ENCODE peak calls at places on chromosome 20, in ten cellular contexts. One of them, this sample, is unnamed.

GRCh38 chr20:16514145-16514544 is 59.1 kb downstream of the KIF16B start:
- DNase-seq in GM23338: no peak
- DNase-seq in NCI-H1436: no peak
- DNase-seq in cerebellum: no peak
- DNase-seq in NCI-H1417: no peak
- DNase-seq in HFFc6: no peak
- DNase-seq in cardiac fibroblast: no peak
- DNase-seq in ACHN: no peak
- DNase-seq in HFF-Myc: no peak
- DNase-seq in GM12865: no peak
- DNase-seq in this sample: no peak

GRCh38 chr20:15196580-15197255 is 859.3 kb upstream of the FLRT3 start:
- DNase-seq in GM23338: no peak
- DNase-seq in NCI-H1436: no peak
- DNase-seq in cerebellum: no peak
- DNase-seq in NCI-H1417: peak; percentile 33
- DNase-seq in HFFc6: no peak
- DNase-seq in cardiac fibroblast: no peak
- DNase-seq in ACHN: no peak
- DNase-seq in HFF-Myc: no peak
- DNase-seq in GM12865: peak; percentile 8
- DNase-seq in this sample: no peak

GRCh38 chr20:38875170-38875993 is 50.8 kb upstream of the FAM83D start:
- DNase-seq in GM23338: no peak
- DNase-seq in NCI-H1436: no peak
- DNase-seq in cerebellum: no peak
- DNase-seq in NCI-H1417: no peak
- DNase-seq in HFFc6: no peak
- DNase-seq in cardiac fibroblast: no peak
- DNase-seq in ACHN: no peak
- DNase-seq in HFF-Myc: no peak
- DNase-seq in GM12865: peak; percentile 98
- DNase-seq in this sample: peak; percentile 66

GRCh38 chr20:64112691-64113443 is 5.5 kb upstream of the NPBWR2 start:
- DNase-seq in GM23338: peak; percentile 1
- DNase-seq in NCI-H1436: no peak
- DNase-seq in cerebellum: peak; percentile 48
- DNase-seq in NCI-H1417: no peak
- DNase-seq in HFFc6: no peak
- DNase-seq in cardiac fibroblast: no peak
- DNase-seq in ACHN: no peak
- DNase-seq in HFF-Myc: no peak
- DNase-seq in GM12865: no peak
- DNase-seq in this sample: no peak

GRCh38 chr20:46139908-46140482 is 21.9 kb downstream of the CD40 start:
- DNase-seq in GM23338: peak; percentile 45
- DNase-seq in NCI-H1436: peak; percentile 68
- DNase-seq in cerebellum: no peak
- DNase-seq in NCI-H1417: peak; percentile 90
- DNase-seq in HFFc6: no peak
- DNase-seq in cardiac fibroblast: no peak
- DNase-seq in ACHN: no peak
- DNase-seq in HFF-Myc: no peak
- DNase-seq in GM12865: no peak
- DNase-seq in this sample: no peak

GRCh38 chr20:19291024-19291817 is 78.8 kb downstream of the SLC24A3 start:
- DNase-seq in GM23338: no peak
- DNase-seq in NCI-H1436: no peak
- DNase-seq in cerebellum: no peak
- DNase-seq in NCI-H1417: no peak
- DNase-seq in HFFc6: no peak
- DNase-seq in cardiac fibroblast: no peak
- DNase-seq in ACHN: no peak
- DNase-seq in HFF-Myc: no peak
- DNase-seq in GM12865: no peak
- DNase-seq in this sample: no peak

GRCh38 chr20:9617940-9618339 is 103.5 kb downstream of the LAMP5 start:
- DNase-seq in GM23338: peak; percentile 70
- DNase-seq in NCI-H1436: peak; percentile 27
- DNase-seq in cerebellum: peak; percentile 85
- DNase-seq in NCI-H1417: peak; percentile 8
- DNase-seq in HFFc6: peak; percentile 5
- DNase-seq in cardiac fibroblast: peak; percentile 64
- DNase-seq in ACHN: peak; percentile 43
- DNase-seq in HFF-Myc: no peak
- DNase-seq in GM12865: peak; percentile 35
- DNase-seq in this sample: no peak

GRCh38 chr20:18637296-18637695 is 49.4 kb downstream of the DTD1 start:
- DNase-seq in GM23338: no peak
- DNase-seq in NCI-H1436: no peak
- DNase-seq in cerebellum: no peak
- DNase-seq in NCI-H1417: no peak
- DNase-seq in HFFc6: no peak
- DNase-seq in cardiac fibroblast: no peak
- DNase-seq in ACHN: no peak
- DNase-seq in HFF-Myc: no peak
- DNase-seq in GM12865: no peak
- DNase-seq in this sample: no peak

GRCh38 chr20:61936701-61937131 is 129.0 kb downstream of the TAF4 start:
- DNase-seq in GM23338: no peak
- DNase-seq in NCI-H1436: no peak
- DNase-seq in cerebellum: no peak
- DNase-seq in NCI-H1417: no peak
- DNase-seq in HFFc6: no peak
- DNase-seq in cardiac fibroblast: no peak
- DNase-seq in ACHN: no peak
- DNase-seq in HFF-Myc: no peak
- DNase-seq in GM12865: no peak
- DNase-seq in this sample: no peak

GRCh38 chr20:4071177-4071723 is 55.9 kb upstream of the RNF24 start:
- DNase-seq in GM23338: no peak
- DNase-seq in NCI-H1436: no peak
- DNase-seq in cerebellum: no peak
- DNase-seq in NCI-H1417: no peak
- DNase-seq in HFFc6: no peak
- DNase-seq in cardiac fibroblast: no peak
- DNase-seq in ACHN: no peak
- DNase-seq in HFF-Myc: no peak
- DNase-seq in GM12865: no peak
- DNase-seq in this sample: no peak

GRCh38 chr20:24050119-24050518 is 61.5 kb upstream of the GGTLC1 start:
- DNase-seq in GM23338: no peak
- DNase-seq in NCI-H1436: no peak
- DNase-seq in cerebellum: no peak
- DNase-seq in NCI-H1417: no peak
- DNase-seq in HFFc6: no peak
- DNase-seq in cardiac fibroblast: no peak
- DNase-seq in ACHN: no peak
- DNase-seq in HFF-Myc: no peak
- DNase-seq in GM12865: no peak
- DNase-seq in this sample: no peak

GRCh38 chr20:2705931-2706645 is 13.5 kb downstream of the EBF4 start:
- DNase-seq in GM23338: peak; percentile 74
- DNase-seq in NCI-H1436: no peak
- DNase-seq in cerebellum: no peak
- DNase-seq in NCI-H1417: no peak
- DNase-seq in HFFc6: no peak
- DNase-seq in cardiac fibroblast: no peak
- DNase-seq in ACHN: no peak
- DNase-seq in HFF-Myc: no peak
- DNase-seq in GM12865: no peak
- DNase-seq in this sample: no peak

GRCh38 chr20:20358801-20359200 is 9.1 kb upstream of the INSM1 start:
- DNase-seq in GM23338: no peak
- DNase-seq in NCI-H1436: no peak
- DNase-seq in cerebellum: no peak
- DNase-seq in NCI-H1417: peak; percentile 61
- DNase-seq in HFFc6: no peak
- DNase-seq in cardiac fibroblast: no peak
- DNase-seq in ACHN: no peak
- DNase-seq in HFF-Myc: no peak
- DNase-seq in GM12865: no peak
- DNase-seq in this sample: no peak

GRCh38 chr20:54856202-54856601 is 380.8 kb downstream of the DOK5 start:
- DNase-seq in GM23338: no peak
- DNase-seq in NCI-H1436: no peak
- DNase-seq in cerebellum: no peak
- DNase-seq in NCI-H1417: no peak
- DNase-seq in HFFc6: no peak
- DNase-seq in cardiac fibroblast: no peak
- DNase-seq in ACHN: no peak
- DNase-seq in HFF-Myc: no peak
- DNase-seq in GM12865: no peak
- DNase-seq in this sample: no peak

GRCh38 chr20:45041464-45042337 is 59.2 kb downstream of the KCNS1 start:
- DNase-seq in GM23338: peak; percentile 75
- DNase-seq in NCI-H1436: no peak
- DNase-seq in cerebellum: no peak
- DNase-seq in NCI-H1417: no peak
- DNase-seq in HFFc6: peak; percentile 51
- DNase-seq in cardiac fibroblast: peak; percentile 74
- DNase-seq in ACHN: peak; percentile 49
- DNase-seq in HFF-Myc: peak; percentile 48
- DNase-seq in GM12865: no peak
- DNase-seq in this sample: no peak

GRCh38 chr20:1618479-1618878 is 1.3 kb downstream of the SIRPB1 start:
- DNase-seq in GM23338: no peak
- DNase-seq in NCI-H1436: no peak
- DNase-seq in cerebellum: no peak
- DNase-seq in NCI-H1417: no peak
- DNase-seq in HFFc6: no peak
- DNase-seq in cardiac fibroblast: no peak
- DNase-seq in ACHN: no peak
- DNase-seq in HFF-Myc: no peak
- DNase-seq in GM12865: no peak
- DNase-seq in this sample: no peak

GRCh38 chr20:50663095-50663821 is 28.1 kb downstream of the RIPOR3 start:
- DNase-seq in GM23338: peak; percentile 79
- DNase-seq in NCI-H1436: no peak
- DNase-seq in cerebellum: peak; percentile 36
- DNase-seq in NCI-H1417: no peak
- DNase-seq in HFFc6: no peak
- DNase-seq in cardiac fibroblast: no peak
- DNase-seq in ACHN: peak; percentile 63
- DNase-seq in HFF-Myc: no peak
- DNase-seq in GM12865: peak; percentile 29
- DNase-seq in this sample: no peak

GRCh38 chr20:2973574-2973973 is 69.8 kb upstream of the GNRH2 start:
- DNase-seq in GM23338: peak; percentile 14
- DNase-seq in NCI-H1436: no peak
- DNase-seq in cerebellum: no peak
- DNase-seq in NCI-H1417: no peak
- DNase-seq in HFFc6: no peak
- DNase-seq in cardiac fibroblast: no peak
- DNase-seq in ACHN: no peak
- DNase-seq in HFF-Myc: no peak
- DNase-seq in GM12865: no peak
- DNase-seq in this sample: no peak

GRCh38 chr20:6007529-6008103 is 46.2 kb downstream of the LRRN4 start:
- DNase-seq in GM23338: no peak
- DNase-seq in NCI-H1436: no peak
- DNase-seq in cerebellum: no peak
- DNase-seq in NCI-H1417: no peak
- DNase-seq in HFFc6: no peak
- DNase-seq in cardiac fibroblast: no peak
- DNase-seq in ACHN: no peak
- DNase-seq in HFF-Myc: no peak
- DNase-seq in GM12865: no peak
- DNase-seq in this sample: no peak

GRCh38 chr20:21682576-21682975 is 22.9 kb upstream of the PAX1 start:
- DNase-seq in GM23338: no peak
- DNase-seq in NCI-H1436: no peak
- DNase-seq in cerebellum: peak; percentile 15
- DNase-seq in NCI-H1417: peak; percentile 2
- DNase-seq in HFFc6: no peak
- DNase-seq in cardiac fibroblast: no peak
- DNase-seq in ACHN: peak; percentile 10
- DNase-seq in HFF-Myc: no peak
- DNase-seq in GM12865: no peak
- DNase-seq in this sample: no peak

GRCh38 chr20:58722877-58723627 is 30.5 kb downstream of the NPEPL1 start:
- DNase-seq in GM23338: no peak
- DNase-seq in NCI-H1436: no peak
- DNase-seq in cerebellum: no peak
- DNase-seq in NCI-H1417: no peak
- DNase-seq in HFFc6: no peak
- DNase-seq in cardiac fibroblast: no peak
- DNase-seq in ACHN: no peak
- DNase-seq in HFF-Myc: no peak
- DNase-seq in GM12865: no peak
- DNase-seq in this sample: no peak

GRCh38 chr20:34915749-34916455 is 39.5 kb downstream of the ACSS2 start:
- DNase-seq in GM23338: no peak
- DNase-seq in NCI-H1436: no peak
- DNase-seq in cerebellum: no peak
- DNase-seq in NCI-H1417: no peak
- DNase-seq in HFFc6: no peak
- DNase-seq in cardiac fibroblast: no peak
- DNase-seq in ACHN: no peak
- DNase-seq in HFF-Myc: no peak
- DNase-seq in GM12865: no peak
- DNase-seq in this sample: no peak

GRCh38 chr20:10618611-10619245 is 55.1 kb downstream of the JAG1 start:
- DNase-seq in GM23338: peak; percentile 70
- DNase-seq in NCI-H1436: no peak
- DNase-seq in cerebellum: no peak
- DNase-seq in NCI-H1417: no peak
- DNase-seq in HFFc6: no peak
- DNase-seq in cardiac fibroblast: no peak
- DNase-seq in ACHN: no peak
- DNase-seq in HFF-Myc: no peak
- DNase-seq in GM12865: no peak
- DNase-seq in this sample: no peak